ENCODE peak calls at places on chromosomes 5 and 9, in eight cellular contexts. L is ovary, E is K562, U is tibial artery, N is ascending aorta, D is fibroblast of lung, G is sigmoid colon, P is kidney. Q is an unnamed sample.
A peak's percentile ranks its signal among the peaks of the same experiment; 100 is the strongest.

GRCh38 chr9:121206516-121207370 is 5.1 kb upstream of the RAB14 start:
- DNase-seq in L (no peak), E (no peak), U (no peak), N (no peak), D (peak; percentile 62), G (no peak), P (no peak), Q (no peak)

GRCh38 chr5:116543501-116543900 is 31.1 kb downstream of the SEMA6A start:
- DNase-seq in L (no peak), E (no peak), U (no peak), N (no peak), D (peak; percentile 87), G (no peak), P (no peak), Q (no peak)

GRCh38 chr5:58314356-58315045 is 145.4 kb downstream of the PLK2 start:
- DNase-seq in L (no peak), E (no peak), U (no peak), N (no peak), D (peak; percentile 89), G (no peak), P (no peak), Q (no peak)

GRCh38 chr5:133106761-133107572 is 55.2 kb downstream of the HSPA4 start:
- DNase-seq in L (no peak), E (no peak), U (no peak), N (no peak), D (no peak), G (no peak), P (no peak), Q (no peak)

GRCh38 chr9:130847306-130848217 is 12.5 kb downstream of the ABL1 start:
- DNase-seq in L (peak; percentile 91), E (peak; percentile 66), U (peak; percentile 92), N (peak; percentile 93), D (peak; percentile 100), G (peak; percentile 97), P (peak; percentile 79), Q (peak; percentile 78)

GRCh38 chr5:135651156-135651555 is 72.4 kb upstream of the CXCL14 start:
- DNase-seq in L (no peak), E (no peak), U (no peak), N (no peak), D (peak; percentile 6), G (no peak), P (no peak), Q (no peak)

GRCh38 chr5:52638732-52639131 is 149.0 kb upstream of the ITGA1 start:
- DNase-seq in L (no peak), E (no peak), U (no peak), N (no peak), D (no peak), G (no peak), P (no peak), Q (no peak)

GRCh38 chr5:38468202-38468656 is 88.2 kb downstream of the LIFR start:
- DNase-seq in L (peak; percentile 74), E (no peak), U (peak; percentile 85), N (peak; percentile 91), D (peak; percentile 98), G (peak; percentile 82), P (no peak), Q (peak; percentile 57)

GRCh38 chr9:130442746-130443455 is 1.9 kb upstream of the ASS1 start:
- DNase-seq in L (no peak), E (no peak), U (no peak), N (no peak), D (no peak), G (no peak), P (no peak), Q (no peak)

GRCh38 chr5:124908603-124909451 is 162.4 kb upstream of the ZNF608 start:
- DNase-seq in L (no peak), E (no peak), U (no peak), N (no peak), D (peak; percentile 77), G (no peak), P (no peak), Q (no peak)

GRCh38 chr9:40914772-40915659 is 213.5 kb downstream of the FOXD4L6 start:
- DNase-seq in L (no peak), E (no peak), U (no peak), N (no peak), D (no peak), G (no peak), P (no peak), Q (no peak)

DNA sequence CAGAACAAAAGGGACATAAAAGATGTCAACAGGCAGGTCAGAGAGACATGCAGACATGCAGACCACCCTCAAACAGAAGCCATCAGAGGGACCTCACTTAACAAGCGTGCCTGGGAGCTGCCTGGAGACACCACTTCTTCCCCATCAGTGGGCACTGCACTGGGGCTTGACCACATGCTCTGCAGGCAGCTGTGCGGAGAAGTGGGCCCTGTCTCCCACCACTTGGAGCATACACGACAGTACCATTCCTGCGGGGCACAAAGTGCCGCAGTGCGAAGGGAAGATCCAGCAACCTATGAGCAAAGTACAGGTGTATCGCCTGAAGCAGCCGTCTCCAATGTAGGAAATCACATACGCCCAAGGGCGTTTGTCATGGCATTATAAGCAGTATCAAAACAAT is 150.5 kb upstream of the FOXD4L5 start:
- DNase-seq in L (no peak), E (no peak), U (no peak), N (no peak), D (no peak), G (no peak), P (no peak), Q (no peak)
- H3K9me3 ChIP-seq in L (no peaks in the 10 kb centered on the region), E (no peaks in the 10 kb centered on the region), U (no peaks in the 10 kb centered on the region), N (no peaks in the 10 kb centered on the region), D (peaks cover 5% of the 10 kb centered on the region), G (no peaks in the 10 kb centered on the region), P (no peaks in the 10 kb centered on the region), Q (no peaks in the 10 kb centered on the region)

GRCh38 chr5:32343058-32343672 is 30.4 kb upstream of the MTMR12 start:
- DNase-seq in L (no peak), E (no peak), U (no peak), N (no peak), D (peak; percentile 8), G (no peak), P (no peak), Q (no peak)

GRCh38 chr5:32339198-32339597 is 26.5 kb upstream of the MTMR12 start:
- DNase-seq in L (no peak), E (peak; percentile 41), U (no peak), N (no peak), D (peak; percentile 14), G (no peak), P (no peak), Q (no peak)

GRCh38 chr5:32346869-32347268 is 34.1 kb upstream of the MTMR12 start:
- DNase-seq in L (no peak), E (no peak), U (no peak), N (no peak), D (no peak), G (no peak), P (no peak), Q (no peak)

GRCh38 chr5:32339878-32340277 is 27.1 kb upstream of the MTMR12 start:
- DNase-seq in L (no peak), E (peak; percentile 24), U (no peak), N (no peak), D (no peak), G (no peak), P (no peak), Q (no peak)

GRCh38 chr5:32342656-32343055 is 29.9 kb upstream of the MTMR12 start:
- DNase-seq in L (no peak), E (no peak), U (no peak), N (no peak), D (no peak), G (no peak), P (no peak), Q (no peak)
- H3K9me3 ChIP-seq in L (no peaks in the 10 kb centered on the region), E (no peaks in the 10 kb centered on the region), U (no peaks in the 10 kb centered on the region), N (no peaks in the 10 kb centered on the region), D (no peaks in the 10 kb centered on the region), G (no peaks in the 10 kb centered on the region), P (no peaks in the 10 kb centered on the region), Q (peaks cover 26% of the 10 kb centered on the region)

GRCh38 chr9:133066181-133066983 is 4.6 kb downstream of the CEL start:
- DNase-seq in L (no peak), E (no peak), U (no peak), N (no peak), D (no peak), G (no peak), P (peak; percentile 64), Q (no peak)

GRCh38 chr9:133064241-133065069 is 2.7 kb downstream of the CEL start:
- DNase-seq in L (no peak), E (no peak), U (no peak), N (no peak), D (no peak), G (no peak), P (peak; percentile 64), Q (no peak)

GRCh38 chr9:133065070-133065388 is 3.2 kb downstream of the CEL start:
- DNase-seq in L (no peak), E (no peak), U (no peak), N (no peak), D (no peak), G (no peak), P (no peak), Q (no peak)

GRCh38 chr9:133067813-133068212 is 6.0 kb downstream of the CEL start:
- DNase-seq in L (no peak), E (no peak), U (no peak), N (no peak), D (no peak), G (no peak), P (no peak), Q (no peak)

DNA sequence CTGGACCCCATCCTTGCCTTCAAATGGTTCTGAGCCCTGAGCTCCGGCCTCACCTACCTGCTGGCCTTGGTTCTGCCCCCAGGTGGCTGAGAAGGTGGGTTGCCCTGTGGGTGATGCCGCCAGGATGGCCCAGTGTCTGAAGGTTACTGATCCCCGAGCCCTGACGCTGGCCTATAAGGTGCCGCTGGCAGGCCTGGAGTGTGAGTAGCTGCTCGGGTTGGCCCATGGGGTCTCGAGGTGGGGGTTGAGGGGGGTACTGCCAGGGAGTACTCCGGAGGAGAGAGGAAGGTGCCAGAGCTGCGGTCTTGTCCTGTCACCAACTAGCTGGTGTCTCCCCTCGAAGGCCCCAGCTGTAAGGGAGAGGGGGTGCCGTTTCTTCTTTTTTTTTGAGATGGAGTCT is 5.2 kb downstream of the CEL start:
- DNase-seq in L (no peak), E (no peak), U (no peak), N (no peak), D (no peak), G (no peak), P (peak; percentile 70), Q (no peak)
- H3K9me3 ChIP-seq in L (no peaks in the 10 kb centered on the region), E (no peaks in the 10 kb centered on the region), U (no peaks in the 10 kb centered on the region), N (no peaks in the 10 kb centered on the region), D (no peaks in the 10 kb centered on the region), G (no peaks in the 10 kb centered on the region), P (no peaks in the 10 kb centered on the region), Q (no peaks in the 10 kb centered on the region)

GRCh38 chr5:171978519-171978918 is 27.9 kb downstream of the FBXW11 start:
- DNase-seq in L (no peak), E (no peak), U (no peak), N (no peak), D (no peak), G (no peak), P (no peak), Q (no peak)

GRCh38 chr5:171981847-171982246 is 24.6 kb downstream of the FBXW11 start:
- DNase-seq in L (no peak), E (no peak), U (no peak), N (no peak), D (no peak), G (no peak), P (no peak), Q (no peak)

GRCh38 chr5:171978016-171978415 is 28.4 kb downstream of the FBXW11 start:
- DNase-seq in L (no peak), E (no peak), U (no peak), N (no peak), D (no peak), G (no peak), P (no peak), Q (no peak)

GRCh38 chr5:171980729-171981128 is 25.7 kb downstream of the FBXW11 start:
- DNase-seq in L (no peak), E (no peak), U (no peak), N (no peak), D (no peak), G (no peak), P (no peak), Q (no peak)

GRCh38 chr5:171979606-171980005 is 26.8 kb downstream of the FBXW11 start:
- DNase-seq in L (no peak), E (no peak), U (no peak), N (no peak), D (no peak), G (no peak), P (no peak), Q (no peak)
- H3K9me3 ChIP-seq in L (no peaks in the 10 kb centered on the region), E (no peaks in the 10 kb centered on the region), U (peaks cover 6% of the 10 kb centered on the region), N (peaks cover 19% of the 10 kb centered on the region), D (no peaks in the 10 kb centered on the region), G (peaks cover 3% of the 10 kb centered on the region), P (no peaks in the 10 kb centered on the region), Q (peaks cover 20% of the 10 kb centered on the region)

Q was measured in heart left ventricle.